ENCODE peak calls at places on chromosomes 4 and X, in four cellular contexts. W, H, C and Z are unnamed samples.

GRCh38 chr4:30837131-30837539 is 117.0 kb downstream of the PCDH7 start:
- DNase-seq in W (peak; percentile 89), H (peak; percentile 84), C (no peak), Z (no peak)

GRCh38 chr4:24912252-24913098 is at the start of gene CCDC149:
- DNase-seq in W (peak; percentile 74), H (peak; percentile 55), C (peak; percentile 62), Z (peak; percentile 89)

GRCh38 chr4:94207469-94208224 is at the start of gene SMARCAD1:
- DNase-seq in W (peak; percentile 95), H (peak; percentile 92), C (peak; percentile 95), Z (peak; percentile 99)

GRCh38 chrX:68847172-68847571 is 18.4 kb downstream of the EFNB1 start:
- DNase-seq in W (no peak), H (no peak), C (no peak), Z (no peak)

GRCh38 chr4:157992038-157992706 is 180.7 kb downstream of the GASK1B start:
- DNase-seq in W (peak; percentile 62), H (peak; percentile 42), C (peak; percentile 64), Z (peak; percentile 78)

GRCh38 chr4:89619230-89619962 is 217.6 kb downstream of the SNCA start:
- DNase-seq in W (no peak), H (no peak), C (no peak), Z (no peak)

GRCh38 chrX:69501433-69501832 is 2.7 kb upstream of the NALF2 start:
- DNase-seq in W (no peak), H (no peak), C (peak; percentile 12), Z (no peak)

GRCh38 chr4:175622887-175623286 is 189.2 kb downstream of the GPM6A start:
- DNase-seq in W (peak; percentile 0), H (no peak), C (peak; percentile 48), Z (no peak)

GRCh38 chr4:148487181-148487580 is 45.0 kb upstream of the NR3C2 start:
- DNase-seq in W (no peak), H (no peak), C (no peak), Z (no peak)

GRCh38 chr4:10623241-10623640 is 61.3 kb downstream of the CLNK start:
- DNase-seq in W (peak; percentile 74), H (peak; percentile 66), C (no peak), Z (peak; percentile 19)

GRCh38 chr4:1793940-1794808 is 1.1 kb downstream of the FGFR3 start:
- DNase-seq in W (peak; percentile 23), H (no peak), C (no peak), Z (peak; percentile 45)
- H3K27ac ChIP-seq in W (no peak overlapping the region), H (no peak overlapping the region), C (no peak overlapping the region), Z (no peak overlapping the region)

DNA sequence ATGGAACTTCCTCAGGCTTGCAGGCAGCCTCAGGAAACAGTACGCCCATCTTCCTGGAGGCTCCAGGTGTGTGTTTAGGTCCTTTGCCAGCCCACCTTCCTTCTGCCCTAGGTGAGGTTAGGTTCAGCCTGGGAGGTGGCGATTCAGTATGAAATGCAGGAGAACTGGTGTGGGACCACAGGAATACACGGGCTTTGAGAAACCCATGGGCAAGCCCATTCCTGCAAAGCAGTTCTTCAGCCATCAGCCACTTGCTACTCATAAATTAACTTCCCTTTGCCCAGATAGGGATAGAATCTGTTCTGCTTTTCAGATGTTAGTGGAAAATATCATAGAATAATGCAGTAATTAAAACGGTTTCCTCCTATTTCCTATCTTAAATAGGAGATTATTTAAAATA is 32.2 kb downstream of the TBC1D14 start:
- DNase-seq in W (no peak), H (no peak), C (no peak), Z (no peak)
- TF ChIP-seq EZH2 in W (no peak), H (no peak), C (no peak), Z (no peak)

GRCh38 chr4:13539721-13540445 is 4.4 kb downstream of the NKX3-2 start:
- DNase-seq in W (no peak), H (no peak), C (peak; percentile 5), Z (no peak)
- H3K27ac ChIP-seq in W (no peak overlapping the region), H (no peak overlapping the region), C (no peak overlapping the region), Z (no peak overlapping the region)

GRCh38 chr4:173506780-173507211 is 23.2 kb downstream of the HAND2 start:
- DNase-seq in W (no peak), H (no peak), C (no peak), Z (no peak)
- TF ChIP-seq EZH2 in W (no peak), H (no peak), C (no peak), Z (no peak)

DNA sequence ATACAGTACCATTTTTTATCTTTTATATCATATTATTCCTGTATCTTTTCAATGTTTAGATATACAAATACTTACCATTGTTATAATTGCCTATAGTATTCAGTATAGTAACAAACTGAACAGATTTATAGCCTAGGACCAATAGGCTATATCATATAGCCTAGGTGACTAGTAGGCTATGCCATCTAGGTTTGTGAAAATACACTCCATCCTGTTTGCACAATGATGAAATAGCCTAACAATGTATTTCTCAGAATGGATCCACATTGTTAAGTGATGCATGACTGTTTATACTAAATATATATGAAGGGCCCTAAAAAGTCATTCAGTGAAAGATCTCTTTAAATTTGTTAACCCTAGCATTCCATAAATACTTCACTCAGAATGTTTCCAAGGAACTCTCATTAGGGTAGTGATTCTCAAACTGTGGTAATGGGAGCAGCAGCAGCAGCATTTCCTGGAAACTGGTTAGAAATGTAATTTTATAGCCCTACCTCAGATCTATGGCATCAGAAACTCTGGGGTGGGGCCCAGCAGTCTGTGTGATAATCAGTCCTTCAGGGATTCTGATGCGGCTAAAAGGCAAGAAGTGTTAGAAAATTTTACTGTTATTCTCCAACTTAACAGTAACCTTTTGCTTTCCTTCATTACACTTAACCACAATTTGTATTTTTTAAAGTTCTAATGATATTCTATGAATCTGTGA is 74.9 kb downstream of the PRRG1 start:
- DNase-seq in W (peak; percentile 64), H (peak; percentile 55), C (no peak), Z (no peak)
- H3K27ac ChIP-seq in W (no peak overlapping the region), H (peak overlapping the region; percentile 61), C (no peak overlapping the region), Z (no peak overlapping the region)

DNA sequence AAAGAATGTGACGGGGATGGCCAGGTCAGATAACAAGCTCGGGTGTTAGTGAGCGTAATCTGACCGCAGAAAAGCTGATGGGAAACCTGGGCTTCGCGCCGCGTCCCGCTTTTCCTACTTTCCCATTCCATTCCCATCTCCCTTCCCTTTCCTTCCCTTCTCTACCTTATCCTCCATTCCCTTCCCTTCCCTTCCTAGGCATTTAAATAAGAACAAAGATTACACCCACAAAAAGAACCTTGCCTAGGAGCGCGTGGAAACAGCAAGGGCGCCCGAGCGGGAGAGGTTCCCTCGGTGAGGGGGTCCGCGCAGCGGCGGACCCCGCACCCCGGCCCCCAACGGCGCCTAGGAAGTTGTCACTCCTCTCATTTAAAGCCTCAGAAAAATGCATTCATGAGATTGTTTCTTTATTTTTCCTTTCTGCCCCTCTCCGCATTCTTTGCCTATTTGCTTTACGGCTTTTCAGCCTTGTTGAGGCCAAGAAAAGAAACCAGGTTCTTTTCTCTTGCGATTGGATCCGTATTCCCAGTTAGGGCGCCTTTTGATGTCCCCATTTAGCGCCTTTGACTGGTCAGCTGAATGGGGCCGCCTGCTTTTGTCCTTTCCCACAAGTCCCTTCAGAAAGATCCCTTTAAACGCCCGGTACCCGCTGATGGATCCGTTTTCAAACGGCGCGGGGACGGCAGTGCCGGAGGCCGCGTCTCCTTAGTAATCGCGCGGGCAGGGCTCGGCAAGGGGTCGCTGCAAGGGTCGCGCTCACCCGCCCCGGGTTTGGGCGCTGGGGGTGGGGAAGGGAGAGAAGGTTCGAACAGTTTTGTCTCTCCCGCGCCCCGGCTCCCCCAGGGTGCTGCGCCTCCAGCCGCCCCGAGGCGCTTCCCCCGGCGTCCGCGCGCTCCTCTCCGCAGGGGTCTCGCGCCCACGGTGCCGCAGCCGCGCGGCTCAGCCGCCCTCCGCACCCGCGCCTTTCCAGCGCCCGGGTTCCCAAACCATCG is 54.1 kb upstream of the TMEM33 start:
- DNase-seq in W (no peak), H (no peak), C (no peak), Z (peak; percentile 26)
- TF ChIP-seq EZH2 in W (peak; percentile 71), H (no peak), C (no peak), Z (peak; percentile 94)

DNA sequence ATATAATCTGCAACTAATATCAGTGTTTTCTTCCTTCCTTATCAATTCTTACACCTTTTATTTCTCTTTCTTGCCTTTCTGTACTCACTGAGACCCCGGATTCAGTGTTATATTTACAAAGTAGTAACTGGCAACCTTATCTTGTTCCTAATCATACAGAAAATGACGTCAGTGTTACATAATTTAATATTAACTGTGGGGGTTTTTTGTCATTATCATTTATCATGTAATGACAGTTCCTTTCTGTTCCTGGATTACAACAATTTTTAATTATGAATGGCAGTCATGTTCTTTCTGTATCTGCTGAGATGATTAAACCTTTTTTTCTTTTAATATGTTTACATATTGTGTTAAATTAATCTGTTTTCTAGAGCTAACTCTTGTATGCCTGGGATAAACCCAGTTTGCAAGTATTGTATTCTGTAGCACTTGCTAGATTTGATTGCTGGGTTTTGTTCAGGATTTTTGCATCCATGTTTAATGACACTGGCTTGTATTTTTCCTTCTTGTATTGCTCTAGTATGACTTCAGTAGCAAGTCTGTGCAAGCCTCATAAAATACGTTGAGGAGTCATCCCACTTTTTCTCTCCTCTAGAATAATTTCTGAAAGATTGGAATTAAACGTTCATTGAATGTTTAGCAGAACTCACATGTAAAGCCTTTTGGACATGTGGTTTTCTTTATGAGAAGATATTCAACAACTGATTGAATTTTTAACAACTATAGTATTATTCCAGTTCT is 10.4 kb upstream of the HSPA4L start:
- DNase-seq in W (no peak), H (no peak), C (no peak), Z (no peak)
- H3K27ac ChIP-seq in W (no peak overlapping the region), H (no peak overlapping the region), C (no peak overlapping the region), Z (no peak overlapping the region)